ENCODE peak calls at places on chromosomes 5 and 9, in nine cellular contexts. V, T, Q, R, F, G, E, A and S are unnamed samples.

GRCh38 chr9:136241540-136241939 is 4.1 kb downstream of the QSOX2 start:
- DNase-seq in F (no peak), T (no peak), Q (no peak), V (no peak), E (no peak), R (no peak), A (no peak), G (no peak), S (no peak)

GRCh38 chr5:121967187-121967586 is 5.4 kb downstream of the SRFBP1 start:
- DNase-seq in A (no peak), G (no peak), F (no peak), V (no peak), T (no peak), Q (no peak), E (no peak), R (no peak), S (no peak)

GRCh38 chr5:18010053-18010452 is 375.8 kb downstream of the TAF11L14 start:
- DNase-seq in A (no peak), E (no peak), V (no peak), G (no peak), Q (no peak), R (no peak), T (no peak), F (no peak), S (no peak)

GRCh38 chr9:92010705-92011536 is 60.9 kb upstream of the ROR2 start:
- DNase-seq in T (no peak), E (no peak), Q (no peak), V (no peak), R (no peak), A (no peak), F (no peak), G (no peak), S (no peak)

GRCh38 chr5:115526604-115527003 is 18.0 kb downstream of the FEM1C start:
- DNase-seq in A (no peak), Q (no peak), G (no peak), R (no peak), F (no peak), T (no peak), V (no peak), E (no peak), S (no peak)

GRCh38 chr9:81497096-81497495 is 192.3 kb downstream of the TLE1 start:
- DNase-seq in F (no peak), A (no peak), E (no peak), Q (no peak), R (no peak), G (no peak), V (no peak), T (no peak), S (no peak)

GRCh38 chr5:142794527-142794926 is 24.4 kb downstream of the ARHGAP26 start:
- DNase-seq in F (no peak), T (no peak), R (no peak), E (no peak), A (no peak), V (no peak), G (no peak), Q (no peak), S (no peak)

GRCh38 chr5:63820557-63820956 is 141.7 kb downstream of the HTR1A start:
- DNase-seq in T (no peak), R (no peak), V (no peak), G (no peak), E (no peak), Q (no peak), F (no peak), A (no peak), S (no peak)

GRCh38 chr5:133049726-133050048 is 2.1 kb upstream of the HSPA4 start:
- DNase-seq in F (no peak), Q (no peak), T (no peak), E (no peak), A (no peak), R (no peak), G (no peak), V (no peak), S (no peak)

GRCh38 chr5:1540166-1540565 is 16.4 kb upstream of the LPCAT1 start:
- DNase-seq in F (no peak), E (no peak), A (peak; percentile 29), R (no peak), Q (no peak), T (no peak), V (no peak), G (peak; percentile 35), S (no peak)

GRCh38 chr9:88782931-88783451 is 208.3 kb upstream of the S1PR3 start:
- DNase-seq in R (no peak), F (no peak), G (no peak), E (no peak), A (no peak), Q (no peak), V (no peak), T (no peak), S (no peak)

GRCh38 chr5:53110156-53110555 is 599 bp upstream of the MOCS2 start:
- DNase-seq in R (no peak), A (peak; percentile 37), T (no peak), F (no peak), G (no peak), Q (no peak), V (no peak), E (peak; percentile 13), S (no peak)

GRCh38 chr5:38163636-38164237 is 94.6 kb upstream of the EGFLAM start:
- DNase-seq in T (no peak), F (no peak), V (no peak), G (no peak), A (no peak), E (no peak), Q (no peak), R (no peak), S (no peak)

GRCh38 chr9:33379666-33380389 is 22.5 kb downstream of the AQP7 start:
- DNase-seq in E (no peak), F (no peak), V (no peak), A (no peak), G (no peak), Q (no peak), T (no peak), R (no peak), S (no peak)

GRCh38 chr5:141874262-141874964 is 3.8 kb downstream of the PCDH1 start:
- DNase-seq in V (no peak), A (no peak), F (no peak), Q (no peak), E (no peak), G (no peak), T (no peak), R (no peak), S (no peak)

GRCh38 chr5:140554454-140554853 is 2.8 kb downstream of the SRA1 start:
- DNase-seq in T (no peak), Q (no peak), V (no peak), G (no peak), R (no peak), F (no peak), A (no peak), E (no peak), S (no peak)

GRCh38 chr9:29656641-29657406 is 2083.5 kb upstream of the C9orf72 start:
- DNase-seq in F (no peak), E (no peak), R (no peak), G (no peak), V (no peak), A (no peak), Q (no peak), T (no peak), S (no peak)

GRCh38 chr9:89154218-89154617 is 24.4 kb downstream of the SHC3 start:
- DNase-seq in R (no peak), G (no peak), V (no peak), E (peak; percentile 34), T (no peak), F (no peak), Q (no peak), A (no peak), S (no peak)

GRCh38 chr5:99775189-99775588 is 760.0 kb upstream of the FAM174A start:
- DNase-seq in E (no peak), A (no peak), Q (no peak), F (no peak), T (no peak), V (no peak), R (no peak), G (no peak), S (no peak)

GRCh38 chr9:71446499-71447411 is 321.6 kb downstream of the CEMIP2 start:
- DNase-seq in G (peak; percentile 90), F (peak; percentile 75), T (no peak), Q (peak; percentile 60), V (no peak), E (peak; percentile 41), R (no peak), A (peak; percentile 39), S (peak; percentile 78)

GRCh38 chr5:29697786-29698414 is 1495.6 kb upstream of the CDH6 start:
- DNase-seq in T (no peak), A (no peak), F (no peak), E (no peak), Q (no peak), G (peak; percentile 26), R (no peak), V (no peak), S (no peak)

GRCh38 chr5:167839065-167839464 is 452.4 kb upstream of the WWC1 start:
- DNase-seq in R (no peak), A (no peak), G (no peak), E (no peak), Q (no peak), V (no peak), F (no peak), T (no peak), S (no peak)

GRCh38 chr9:76650692-76651091 is 113.5 kb upstream of the PCA3 start:
- DNase-seq in E (no peak), R (no peak), Q (no peak), A (no peak), V (no peak), F (no peak), T (no peak), G (peak; percentile 39), S (no peak)

GRCh38 chr5:56818409-56819026 is 3.2 kb downstream of the MAP3K1 start:
- DNase-seq in V (no peak), F (no peak), E (no peak), T (no peak), A (no peak), R (no peak), Q (no peak), G (no peak), S (no peak)

GRCh38 chr5:143243103-143243502 is 160.4 kb downstream of the NR3C1 start:
- DNase-seq in E (no peak), V (no peak), T (no peak), F (no peak), G (no peak), A (no peak), R (no peak), Q (no peak), S (no peak)

GRCh38 chr5:57171818-57172465 is 1.9 kb upstream of the GPBP1 start:
- DNase-seq in G (no peak), Q (no peak), V (no peak), E (peak; percentile 44), F (no peak), A (no peak), T (no peak), R (no peak), S (no peak)

GRCh38 chr9:73577867-73578266 is 426.2 kb downstream of the ANXA1 start:
- DNase-seq in E (no peak), F (no peak), R (no peak), V (no peak), T (no peak), Q (no peak), G (no peak), A (no peak), S (peak; percentile 23)

GRCh38 chr9:129174724-129175514 is 3.1 kb downstream of the IER5L start:
- DNase-seq in V (no peak), F (no peak), E (peak; percentile 53), A (peak; percentile 90), R (peak; percentile 19), G (peak; percentile 63), T (no peak), Q (no peak), S (peak; percentile 48)

GRCh38 chr5:16943846-16944675 is 8.0 kb upstream of the MYO10 start:
- DNase-seq in Q (no peak), V (no peak), A (no peak), G (no peak), F (no peak), E (no peak), R (no peak), T (no peak), S (no peak)

GRCh38 chr9:2605246-2605645 is 16.3 kb upstream of the VLDLR start:
- DNase-seq in T (no peak), V (no peak), R (no peak), G (no peak), A (no peak), E (no peak), F (no peak), Q (no peak), S (no peak)

GRCh38 chr9:114177423-114178064 is 22.2 kb downstream of the COL27A1 start:
- DNase-seq in R (no peak), G (no peak), A (no peak), E (no peak), F (no peak), Q (no peak), T (no peak), V (no peak), S (no peak)